ENCODE peak calls at places on chromosomes 5 and 9, in seven cellular contexts. R is kidney epithelial cell; T is effector memory CD4-positive, alpha-beta T cell; V is HuH-7; H is nucleus accumbens; G is DMS79 treated with DMSO at 0.1 percent for 48 hours; N is activated T-cell treated with anti-CD3 and anti-CD28 coated beads, Interleukin-2, amount 50 U/mL, for 24 hours. D is an unnamed sample.

GRCh38 chr9:124054671-124055212 is 43.2 kb downstream of the LHX2 start:
- DNase-seq in R (peak), T (no peak), V (no peak), H (no peak), G (peak), N (no peak), D (no peak)

GRCh38 chr9:134328341-134328840 is 2.1 kb downstream of the RXRA start:
- DNase-seq in R (no peak), T (no peak), V (peak), H (no peak), G (peak), N (no peak), D (peak)

GRCh38 chr9:112751059-112751795 is 667 bp downstream of the SNX30 start:
- DNase-seq in R (no peak), T (peak), V (peak), H (peak), G (peak), N (peak), D (peak)

GRCh38 chr9:119588874-119589560 is 219.8 kb upstream of the BRINP1 start:
- DNase-seq in R (no peak), T (no peak), V (no peak), H (no peak), G (no peak), N (no peak), D (no peak)

GRCh38 chr5:111635151-111635945 is 121.6 kb downstream of the NREP start:
- DNase-seq in R (no peak), T (no peak), V (no peak), H (no peak), G (peak), N (no peak), D (no peak)

GRCh38 chr5:72252574-72253155 is 67.4 kb downstream of the MRPS27 start:
- DNase-seq in R (no peak), T (no peak), V (no peak), H (no peak), G (no peak), N (no peak), D (no peak)

GRCh38 chr5:943874-944620 is 51.4 kb downstream of the TRIP13 start:
- DNase-seq in R (no peak), T (no peak), V (no peak), H (no peak), G (no peak), N (no peak), D (no peak)

GRCh38 chr9:84808416-84808815 is 138.9 kb downstream of the NTRK2 start:
- DNase-seq in R (no peak), T (no peak), V (no peak), H (no peak), G (no peak), N (no peak), D (no peak)

GRCh38 chr9:136759001-136759400 is 958 bp upstream of the LCN8 start:
- DNase-seq in R (no peak), T (no peak), V (no peak), H (no peak), G (no peak), N (no peak), D (no peak)